ENCODE peak calls at places on chromosomes 3 and 15, in five cellular contexts. V is LHCN-M2, W is KBM-7, Q is heart right ventricle, F is dorsolateral prefrontal cortex. C is an unnamed sample.
A peak's percentile ranks its signal among the peaks of the same experiment; 100 is the strongest.

GRCh38 chr3:72227536-72228070 is 442.7 kb upstream of the PROK2 start:
- DNase-seq in V (no peak), W (peak; percentile 8), Q (no peak), F (no peak), C (peak; percentile 9)

GRCh38 chr3:154121236-154122095 is at the start of gene ARHGEF26:
- DNase-seq in V (peak; percentile 59), W (peak; percentile 64), Q (peak; percentile 87), F (peak; percentile 70), C (peak; percentile 72)

GRCh38 chr3:158430448-158430847 is 140.5 kb upstream of the MLF1 start:
- DNase-seq in V (no peak), W (no peak), Q (no peak), F (no peak), C (peak; percentile 5)

GRCh38 chr3:123383101-123384053 is 65.5 kb downstream of the ADCY5 start:
- DNase-seq in V (peak; percentile 9), W (no peak), Q (peak; percentile 70), F (no peak), C (no peak)

GRCh38 chr3:114221165-114221880 is 16.1 kb downstream of the ZNF80 start:
- DNase-seq in V (no peak), W (peak; percentile 58), Q (no peak), F (no peak), C (no peak)

GRCh38 chr3:190886945-190887344 is 24.5 kb upstream of the GMNC start:
- DNase-seq in V (no peak), W (peak; percentile 71), Q (no peak), F (no peak), C (peak; percentile 64)

GRCh38 chr15:33654859-33655258 is 313.4 kb upstream of the CHRM5 start:
- DNase-seq in V (peak; percentile 12), W (no peak), Q (no peak), F (no peak), C (no peak)

GRCh38 chr3:8560608-8561007 is 59.0 kb downstream of the LMCD1 start:
- DNase-seq in V (peak; percentile 97), W (no peak), Q (no peak), F (no peak), C (peak; percentile 98)

GRCh38 chr15:28096720-28097431 is 2.2 kb downstream of the OCA2 start:
- DNase-seq in V (no peak), W (no peak), Q (no peak), F (no peak), C (no peak)

GRCh38 chr3:111521881-111522280 is 20.1 kb upstream of the CD96 start:
- DNase-seq in V (no peak), W (no peak), Q (no peak), F (no peak), C (no peak)

GRCh38 chr15:81480645-81481053 is 106.6 kb upstream of the TMC3 start:
- DNase-seq in V (peak; percentile 56), W (peak; percentile 90), Q (peak; percentile 70), F (no peak), C (peak; percentile 31)

GRCh38 chr3:29937185-29937584 is 656.3 kb downstream of the RBMS3 start:
- DNase-seq in V (no peak), W (no peak), Q (no peak), F (no peak), C (peak; percentile 40)

GRCh38 chr15:94446441-94446840 is 215.1 kb downstream of the MCTP2 start:
- DNase-seq in V (no peak), W (no peak), Q (no peak), F (no peak), C (no peak)

GRCh38 chr15:61157933-61158332 is 71.2 kb downstream of the RORA start:
- DNase-seq in V (no peak), W (no peak), Q (peak; percentile 69), F (no peak), C (no peak)

GRCh38 chr3:154538566-154539360 is 108.8 kb upstream of the GPR149 start:
- DNase-seq in V (peak; percentile 4), W (no peak), Q (no peak), F (no peak), C (no peak)

GRCh38 chr15:66721501-66721937 is 19.5 kb downstream of the SMAD6 start:
- DNase-seq in V (peak; percentile 41), W (no peak), Q (no peak), F (no peak), C (no peak)

GRCh38 chr15:67832965-67833503 is 6.8 kb downstream of the RNU6-1 start:
- DNase-seq in V (no peak), W (no peak), Q (no peak), F (no peak), C (no peak)

GRCh38 chr3:59451041-59451763 is 401.4 kb upstream of the CFAP20DC start:
- DNase-seq in V (peak; percentile 19), W (no peak), Q (peak; percentile 12), F (no peak), C (no peak)

GRCh38 chr3:181252626-181253025 is 263.1 kb upstream of the DNAJC19 start:
- DNase-seq in V (no peak), W (no peak), Q (no peak), F (no peak), C (no peak)

GRCh38 chr3:57570878-57571277 is 14.8 kb downstream of the PDE12 start:
- DNase-seq in V (no peak), W (no peak), Q (no peak), F (no peak), C (no peak)

GRCh38 chr15:68419301-68420175 is 12.4 kb downstream of the ITGA11 start:
- DNase-seq in V (peak; percentile 64), W (no peak), Q (peak; percentile 1), F (no peak), C (no peak)

GRCh38 chr3:190435618-190436017 is 14.1 kb downstream of the TMEM207 start:
- DNase-seq in V (no peak), W (no peak), Q (no peak), F (no peak), C (peak; percentile 70)

GRCh38 chr15:50044406-50044805 is 74.6 kb downstream of the ATP8B4 start:
- DNase-seq in V (no peak), W (no peak), Q (no peak), F (no peak), C (no peak)

GRCh38 chr15:73632670-73633058 is 525 bp downstream of the NPTN start:
- DNase-seq in V (no peak), W (no peak), Q (no peak), F (peak; percentile 58), C (no peak)

GRCh38 chr15:69853572-69853971 is 244.1 kb downstream of the TLE3 start:
- DNase-seq in V (peak; percentile 39), W (no peak), Q (no peak), F (no peak), C (peak; percentile 36)

GRCh38 chr3:14231998-14232501 is 53.4 kb downstream of the LSM3 start:
- DNase-seq in V (no peak), W (no peak), Q (no peak), F (no peak), C (no peak)

GRCh38 chr3:121895121-121895520 is 920 bp downstream of the SLC15A2 start:
- DNase-seq in V (no peak), W (no peak), Q (no peak), F (no peak), C (no peak)

GRCh38 chr15:86213420-86213819 is 133.7 kb downstream of the AGBL1 start:
- DNase-seq in V (no peak), W (no peak), Q (no peak), F (no peak), C (no peak)

GRCh38 chr3:182618085-182618732 is 175.1 kb upstream of the ATP11B start:
- DNase-seq in V (peak; percentile 29), W (peak; percentile 15), Q (no peak), F (no peak), C (no peak)

GRCh38 chr15:66424963-66425612 is 38.4 kb downstream of the MAP2K1 start:
- DNase-seq in V (no peak), W (no peak), Q (no peak), F (no peak), C (no peak)

GRCh38 chr3:35651888-35652287 is 12.6 kb downstream of the ARPP21 start:
- DNase-seq in V (peak; percentile 80), W (no peak), Q (no peak), F (no peak), C (no peak)

GRCh38 chr3:169244119-169244864 is 419.2 kb downstream of the MECOM start:
- DNase-seq in V (no peak), W (no peak), Q (no peak), F (no peak), C (no peak)

GRCh38 chr15:74293021-74293810 is 57.1 kb downstream of the CCDC33 start:
- DNase-seq in V (no peak), W (no peak), Q (no peak), F (no peak), C (no peak)

GRCh38 chr3:53009826-53010539 is 35.9 kb downstream of the SFMBT1 start:
- DNase-seq in V (no peak), W (no peak), Q (no peak), F (no peak), C (no peak)